ENCODE peak calls at places on chromosomes 2 and 18, in six cellular contexts. Q, W, C, I, M and K are unnamed samples.

GRCh38 chr2:96934096-96934495 is 52.3 kb downstream of the FAM178B start:
- DNase-seq in M (no peak), W (no peak), I (no peak), Q (no peak), C (no peak), K (no peak)

GRCh38 chr18:63376493-63377053 is 9.6 kb upstream of the KDSR start:
- DNase-seq in I (no peak), Q (no peak), C (no peak), M (no peak), W (peak; percentile 85), K (no peak)

GRCh38 chr2:39094717-39095363 is 26.0 kb downstream of the SOS1 start:
- DNase-seq in W (peak; percentile 51), C (no peak), Q (no peak), M (peak; percentile 60), I (no peak), K (no peak)

GRCh38 chr18:63779386-63779785 is 4.2 kb downstream of the SERPINB7 start:
- DNase-seq in W (no peak), Q (no peak), I (no peak), C (no peak), M (no peak), K (no peak)

GRCh38 chr2:120594856-120595685 is 140.6 kb upstream of the GLI2 start:
- DNase-seq in W (no peak), M (no peak), C (no peak), Q (no peak), I (peak; percentile 76), K (no peak)

GRCh38 chr2:218168635-218169462 is 2.1 kb upstream of the CXCR1 start:
- DNase-seq in W (peak; percentile 55), C (peak; percentile 72), I (peak; percentile 73), M (peak; percentile 64), Q (peak; percentile 39), K (peak; percentile 89)

GRCh38 chr18:80127635-80128034 is 18.6 kb downstream of the ADNP2 start:
- DNase-seq in W (no peak), Q (no peak), I (no peak), C (no peak), M (no peak), K (no peak)

GRCh38 chr2:63131196-63131595 is 80.6 kb downstream of the OTX1 start:
- DNase-seq in C (no peak), Q (no peak), I (no peak), W (no peak), M (no peak), K (no peak)

GRCh38 chr18:78632111-78632541 is 347.5 kb upstream of the SALL3 start:
- DNase-seq in M (no peak), C (no peak), I (no peak), Q (no peak), W (peak; percentile 6), K (peak; percentile 21)

GRCh38 chr2:240212425-240213225 is 72.2 kb upstream of the OTOS start:
- DNase-seq in W (no peak), C (no peak), I (peak; percentile 57), Q (no peak), M (peak; percentile 21), K (no peak)

GRCh38 chr2:120589782-120590608 is 145.7 kb upstream of the GLI2 start:
- DNase-seq in C (no peak), W (peak; percentile 96), Q (no peak), M (no peak), I (peak; percentile 98), K (no peak)

GRCh38 chr2:102103992-102104871 is 38.3 kb upstream of the IL1R1 start:
- DNase-seq in M (no peak), W (peak; percentile 97), I (peak; percentile 72), C (no peak), Q (peak; percentile 71), K (peak; percentile 88)

GRCh38 chr2:45734336-45734735 is 82.9 kb downstream of the PRKCE start:
- DNase-seq in Q (no peak), W (no peak), C (no peak), I (no peak), M (no peak), K (no peak)

GRCh38 chr2:126971162-126971480 is 72.4 kb downstream of the TEX51 start:
- DNase-seq in C (no peak), Q (no peak), W (no peak), M (no peak), I (no peak), K (no peak)

GRCh38 chr2:27735263-27735904 is 36.1 kb upstream of the MRPL33 start:
- DNase-seq in I (peak; percentile 95), Q (peak; percentile 76), M (peak; percentile 60), C (peak; percentile 63), W (peak; percentile 62), K (peak; percentile 82)

GRCh38 chr2:215365184-215365658 is 53.4 kb downstream of the ATIC start:
- DNase-seq in Q (no peak), C (no peak), I (no peak), M (peak; percentile 48), W (peak; percentile 46), K (no peak)

GRCh38 chr2:227388537-227389011 is 825 bp upstream of the SCYGR1 start:
- DNase-seq in I (peak; percentile 91), Q (no peak), M (no peak), C (no peak), W (peak; percentile 99), K (no peak)

GRCh38 chr2:86221066-86221684 is 21.9 kb downstream of the MRPL35 start:
- DNase-seq in W (peak; percentile 82), M (peak; percentile 69), Q (peak; percentile 54), C (peak; percentile 41), I (no peak), K (peak; percentile 76)

GRCh38 chr2:172241219-172241618 is 138.5 kb upstream of the DLX2 start:
- DNase-seq in I (no peak), M (no peak), Q (no peak), W (no peak), C (no peak), K (no peak)

GRCh38 chr18:58194028-58194427 is 150.0 kb downstream of the NEDD4L start:
- DNase-seq in W (no peak), I (no peak), Q (no peak), M (no peak), C (peak; percentile 48), K (no peak)

GRCh38 chr2:151176661-151177060 is 85.0 kb downstream of the RBM43 start:
- DNase-seq in I (no peak), C (no peak), M (no peak), W (no peak), Q (no peak), K (no peak)

GRCh38 chr2:209411296-209411695 is 12.6 kb upstream of the MAP2 start:
- DNase-seq in C (no peak), I (no peak), W (no peak), M (no peak), Q (no peak), K (no peak)

DNA sequence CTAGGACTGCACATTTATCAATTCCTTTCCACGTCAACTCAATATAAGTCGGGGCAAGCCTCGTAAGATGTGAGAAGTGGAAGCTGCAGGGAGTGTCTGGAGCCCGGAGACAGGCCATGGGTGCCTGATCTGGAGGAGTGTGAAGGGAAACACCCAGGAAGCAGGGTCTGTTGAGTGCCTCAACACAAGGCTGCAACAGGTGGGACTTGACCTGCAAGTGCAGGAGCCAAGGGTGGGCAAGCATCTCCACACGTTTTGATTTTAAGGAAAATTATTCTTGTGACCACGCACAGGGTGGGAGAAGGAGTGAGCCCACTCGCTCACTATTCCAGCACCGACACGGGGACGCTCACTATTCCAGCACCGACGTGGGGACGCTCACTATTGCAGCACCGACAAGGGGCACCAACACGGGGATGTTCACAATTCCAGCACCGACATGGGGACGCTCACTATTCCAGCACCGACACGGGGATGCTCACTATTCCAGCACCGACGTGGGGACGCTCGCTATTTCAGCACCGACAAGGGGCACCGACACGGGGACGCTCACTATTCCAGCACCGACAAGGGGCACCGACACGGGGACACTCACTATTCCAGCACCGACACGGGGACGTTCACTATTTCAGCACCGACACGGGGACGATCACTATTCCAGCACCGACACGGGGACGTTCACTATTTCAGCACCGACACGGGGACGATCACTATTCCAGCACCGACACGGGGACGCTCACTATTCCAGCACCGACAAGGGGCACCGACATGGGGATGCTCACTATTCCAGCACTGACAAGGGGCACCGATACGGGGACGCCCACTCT is 197.3 kb downstream of the EIPR1 start:
- DNase-seq in I (peak; percentile 67), C (no peak), Q (no peak), W (no peak), M (no peak), K (no peak)
- TF ChIP-seq CTCF in I (no peak), C (no peak), Q (no peak), W (no peak), M (no peak), K (no peak)

GRCh38 chr2:128284037-128284441 is 34.6 kb downstream of the HS6ST1 start:
- DNase-seq in W (no peak), M (no peak), C (no peak), I (peak; percentile 58), Q (no peak), K (no peak)

GRCh38 chr2:128282246-128282975 is 36.3 kb downstream of the HS6ST1 start:
- DNase-seq in C (no peak), Q (no peak), M (no peak), I (peak; percentile 84), W (no peak), K (no peak)

GRCh38 chr2:128284841-128285240 is 33.8 kb downstream of the HS6ST1 start:
- DNase-seq in I (peak; percentile 82), C (no peak), M (no peak), W (no peak), Q (no peak), K (no peak)

GRCh38 chr2:128281852-128282245 is 36.8 kb downstream of the HS6ST1 start:
- DNase-seq in C (no peak), W (no peak), I (peak; percentile 60), Q (no peak), M (no peak), K (no peak)

DNA sequence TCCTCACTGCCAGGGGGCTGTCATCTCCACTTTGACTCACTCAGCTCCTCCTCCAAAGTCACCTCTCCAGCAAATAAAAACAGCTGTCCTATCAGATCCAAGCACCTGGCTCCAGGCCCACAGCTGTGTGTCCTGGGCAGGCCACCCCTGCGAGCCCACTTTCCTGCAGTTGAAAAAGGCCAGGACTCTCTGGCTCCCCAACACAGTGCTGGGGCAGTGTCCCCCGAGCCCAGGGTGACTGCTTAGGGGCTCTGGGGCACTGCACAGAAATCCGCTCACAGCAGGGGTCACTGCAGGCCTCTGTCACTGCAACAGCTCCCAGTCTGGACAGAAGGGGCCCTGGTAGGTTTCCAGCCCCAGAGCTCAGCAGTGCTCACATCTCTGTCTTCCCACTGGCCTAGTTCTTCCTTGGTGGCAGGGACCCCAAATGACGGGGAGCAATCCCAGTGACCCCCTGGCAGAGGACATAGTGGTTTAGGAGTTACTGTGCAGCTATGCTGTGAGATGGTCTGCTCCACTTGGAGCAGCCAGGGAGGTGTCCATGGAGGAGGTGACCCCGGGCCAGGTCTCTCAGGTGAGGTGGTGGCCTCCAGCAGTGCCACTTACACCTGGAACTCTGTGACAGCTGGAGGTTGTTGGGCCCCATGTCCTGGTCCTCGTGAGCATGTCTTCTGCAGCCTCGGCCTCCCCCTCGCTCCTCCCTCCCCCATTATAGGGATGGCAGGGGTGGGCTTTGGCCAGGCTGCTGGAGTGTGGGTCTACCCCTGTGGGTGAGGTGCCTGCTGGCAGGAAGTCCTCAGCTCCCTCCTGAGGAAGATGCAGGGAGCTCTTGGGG is 35.5 kb downstream of the HS6ST1 start:
- DNase-seq in W (no peak), I (peak; percentile 68), M (no peak), Q (no peak), C (no peak), K (no peak)
- TF ChIP-seq CTCF in W (no peak), I (no peak), M (no peak), Q (no peak), C (no peak), K (no peak)

GRCh38 chr2:100535850-100536249 is 26.9 kb upstream of the PDCL3 start:
- DNase-seq in I (no peak), W (no peak), M (no peak), Q (no peak), C (no peak), K (no peak)
- TF ChIP-seq CTCF in I (no peak), W (no peak), M (no peak), Q (no peak), C (no peak), K (no peak)

GRCh38 chr2:12219761-12220160 is 473.3 kb downstream of the LPIN1 start:
- DNase-seq in I (no peak), C (no peak), M (no peak), W (no peak), Q (no peak), K (no peak)
- TF ChIP-seq CTCF in I (no peak), C (no peak), M (no peak), W (no peak), Q (no peak), K (no peak)